ENCODE peak calls at places on chromosomes 13 and 19, in six cellular contexts. G, R, N, H, E and Y are unnamed samples.

GRCh38 chr13:49464621-49465325 is 20.7 kb downstream of the SETDB2 start:
- DNase-seq in E (no peak), N (no peak), H (no peak), G (no peak), R (no peak), Y (no peak)

GRCh38 chr19:3098141-3098514 is 4.0 kb downstream of the GNA11 start:
- DNase-seq in E (no peak), R (no peak), H (no peak), N (peak; percentile 68), G (no peak), Y (no peak)

GRCh38 chr13:100872761-100873160 is 198.2 kb upstream of the TMTC4 start:
- DNase-seq in H (no peak), G (no peak), N (no peak), E (no peak), R (no peak), Y (no peak)

GRCh38 chr19:3094638-3095374 is 644 bp downstream of the GNA11 start:
- DNase-seq in R (no peak), E (no peak), G (no peak), N (peak; percentile 68), H (no peak), Y (no peak)

GRCh38 chr13:102152790-102153189 is 249.1 kb downstream of the FGF14 start:
- DNase-seq in R (no peak), H (no peak), E (no peak), N (no peak), G (no peak), Y (no peak)

GRCh38 chr19:56725829-56726424 is 54.4 kb upstream of the ZNF835 start:
- DNase-seq in H (no peak), R (no peak), N (no peak), E (no peak), G (no peak), Y (no peak)

GRCh38 chr19:43901395-43902390 is 33.4 kb downstream of the ZNF45 start:
- DNase-seq in E (peak; percentile 87), N (peak; percentile 78), H (peak; percentile 61), R (peak; percentile 57), G (peak; percentile 76), Y (peak; percentile 20)

GRCh38 chr13:23354520-23354919 is 79.0 kb downstream of the SACS start:
- DNase-seq in H (no peak), R (no peak), G (no peak), N (no peak), E (no peak), Y (no peak)

GRCh38 chr19:47176071-47176626 is 45.5 kb downstream of the SAE1 start:
- DNase-seq in R (no peak), H (no peak), G (no peak), E (no peak), N (no peak), Y (no peak)

GRCh38 chr19:42284641-42285341 is 15.7 kb downstream of the CIC start:
- DNase-seq in N (no peak), R (no peak), E (no peak), H (no peak), G (no peak), Y (no peak)

GRCh38 chr13:99028890-99029289 is 51.0 kb upstream of the DOCK9 start:
- DNase-seq in N (no peak), R (no peak), E (peak; percentile 82), H (no peak), G (no peak), Y (no peak)

GRCh38 chr13:87131611-87132010 is 539.6 kb upstream of the SLITRK5 start:
- DNase-seq in E (no peak), R (no peak), N (no peak), H (no peak), G (no peak), Y (no peak)

GRCh38 chr13:25214371-25215252 is 42.5 kb upstream of the AMER2 start:
- DNase-seq in R (no peak), N (no peak), E (no peak), G (no peak), H (no peak), Y (no peak)

GRCh38 chr19:44745386-44745831 is 3.1 kb upstream of the BCL3 start:
- DNase-seq in H (peak; percentile 55), E (no peak), G (peak; percentile 70), N (peak; percentile 77), R (peak; percentile 80), Y (no peak)

GRCh38 chr19:12293771-12294307 is 844 bp downstream of the ZNF44 start:
- DNase-seq in R (peak; percentile 15), E (peak; percentile 68), H (peak; percentile 62), N (peak; percentile 95), G (peak; percentile 50), Y (peak; percentile 14)
- H3K27ac ChIP-seq in R (peak overlapping the region; percentile 76), E (peak overlapping the region; percentile 73), H (no peak overlapping the region), N (peak overlapping the region; percentile 99), G (peak overlapping the region; percentile 91), Y (peak overlapping the region; percentile 69)

DNA sequence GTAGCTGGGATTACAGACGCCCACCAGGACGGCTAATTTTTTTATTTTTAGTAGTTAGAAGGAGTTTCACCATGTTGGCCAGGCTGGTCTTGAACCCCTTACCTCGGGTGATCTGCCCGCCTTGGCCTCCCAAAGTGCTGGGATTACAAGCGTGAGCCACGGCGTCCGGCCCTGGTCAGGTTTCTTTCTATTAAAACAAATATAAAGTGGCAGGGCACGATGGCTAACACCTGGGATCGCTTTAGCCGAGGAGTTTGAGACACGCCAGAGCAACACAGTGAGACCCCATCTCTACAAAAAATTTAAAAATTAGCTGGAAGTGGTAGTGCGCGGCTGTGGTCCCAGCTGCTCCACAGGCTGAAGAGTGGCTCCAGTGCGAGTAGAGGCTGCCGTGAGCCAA is 1.5 kb upstream of the MED25 start:
- DNase-seq in G (no peak), H (no peak), R (no peak), N (no peak), E (no peak), Y (no peak)
- H3K27ac ChIP-seq in G (peak overlapping the region; percentile 97), H (peak overlapping the region; percentile 45), R (peak overlapping the region; percentile 95), N (peak overlapping the region; percentile 99), E (peak overlapping the region; percentile 99), Y (no peak overlapping the region)

GRCh38 chr13:42732073-42732472 is 49.3 kb upstream of the FAM216B start:
- DNase-seq in G (no peak), E (no peak), R (no peak), N (no peak), H (no peak), Y (no peak)
- H3K27ac ChIP-seq in G (no peak overlapping the region), E (no peak overlapping the region), R (no peak overlapping the region), N (no peak overlapping the region), H (no peak overlapping the region), Y (no peak overlapping the region)

GRCh38 chr19:48319647-48320537 is 5.5 kb upstream of the EMP3 start:
- DNase-seq in N (peak; percentile 92), R (peak; percentile 89), E (peak; percentile 87), H (peak; percentile 90), G (peak; percentile 68), Y (no peak)
- H3K27ac ChIP-seq in N (peak overlapping the region; percentile 97), R (peak overlapping the region; percentile 94), E (peak overlapping the region; percentile 94), H (no peak overlapping the region), G (no peak overlapping the region), Y (no peak overlapping the region)

GRCh38 chr19:39415111-39416046 is 2.9 kb downstream of the PLEKHG2 start:
- DNase-seq in R (no peak), G (no peak), N (no peak), E (no peak), H (no peak), Y (no peak)
- H3K27ac ChIP-seq in R (peak overlapping the region; percentile 89), G (peak overlapping the region; percentile 21), N (no peak overlapping the region), E (no peak overlapping the region), H (no peak overlapping the region), Y (no peak overlapping the region)

GRCh38 chr13:48431987-48432615 is 19.2 kb upstream of the LPAR6 start:
- DNase-seq in G (no peak), R (no peak), N (no peak), H (no peak), E (no peak), Y (no peak)

GRCh38 chr13:48431431-48431830 is 18.5 kb upstream of the LPAR6 start:
- DNase-seq in G (no peak), H (no peak), R (no peak), N (no peak), E (no peak), Y (no peak)

GRCh38 chr13:48434203-48434602 is 21.3 kb upstream of the LPAR6 start:
- DNase-seq in N (no peak), H (no peak), E (no peak), G (no peak), R (no peak), Y (no peak)

GRCh38 chr13:48436661-48437242 is 23.8 kb upstream of the LPAR6 start:
- DNase-seq in E (no peak), R (no peak), H (no peak), G (no peak), N (no peak), Y (no peak)

GRCh38 chr13:48437381-48437780 is 24.5 kb upstream of the LPAR6 start:
- DNase-seq in H (no peak), R (no peak), N (no peak), E (no peak), G (peak; percentile 43), Y (no peak)
- H3K27ac ChIP-seq in H (no peak overlapping the region), R (no peak overlapping the region), N (peak overlapping the region; percentile 34), E (no peak overlapping the region), G (no peak overlapping the region), Y (peak overlapping the region; percentile 74)

GRCh38 chr19:40576181-40576584 is 490 bp upstream of the SHKBP1 start:
- DNase-seq in G (no peak), H (no peak), R (no peak), N (no peak), E (no peak), Y (no peak)
- H3K27ac ChIP-seq in G (no peak overlapping the region), H (no peak overlapping the region), R (peak overlapping the region; percentile 91), N (peak overlapping the region; percentile 85), E (peak overlapping the region; percentile 88), Y (no peak overlapping the region)

GRCh38 chr13:93521307-93521706 is 294.7 kb downstream of the GPC6 start:
- DNase-seq in G (no peak), R (no peak), E (no peak), N (no peak), H (no peak), Y (no peak)
- H3K27ac ChIP-seq in G (no peak overlapping the region), R (no peak overlapping the region), E (no peak overlapping the region), N (no peak overlapping the region), H (no peak overlapping the region), Y (no peak overlapping the region)

GRCh38 chr19:48627865-48628314 is 8.6 kb downstream of the SPHK2 start:
- DNase-seq in N (peak; percentile 64), G (no peak), H (no peak), R (no peak), E (no peak), Y (no peak)
- H3K27ac ChIP-seq in N (no peak overlapping the region), G (no peak overlapping the region), H (peak overlapping the region; percentile 81), R (peak overlapping the region; percentile 36), E (no peak overlapping the region), Y (no peak overlapping the region)